ENCODE peak calls at places on chromosomes 12 and 14, in five cellular contexts. One of them, this sample, is unnamed. For H3K4me1, the result is how much of the 10 kb centered on the place peaks cover.

GRCh38 chr12:13205809-13206559 is 9.5 kb downstream of the EMP1 start:
- DNase-seq in kidney: no peak
- DNase-seq in hepatocyte: no peak
- DNase-seq in mammary epithelial cell: peak
- DNase-seq in lower lobe of right lung: no peak
- DNase-seq in this sample: peak

GRCh38 chr12:129873458-129873857 is 30.4 kb downstream of the TMEM132D start:
- DNase-seq in mammary epithelial cell: no peak
- DNase-seq in hepatocyte: no peak
- DNase-seq in lower lobe of right lung: no peak
- DNase-seq in kidney: no peak
- DNase-seq in this sample: no peak

GRCh38 chr14:28020112-28020511 is 746.5 kb upstream of the FOXG1 start:
- DNase-seq in lower lobe of right lung: no peak
- DNase-seq in kidney: no peak
- DNase-seq in mammary epithelial cell: no peak
- DNase-seq in hepatocyte: no peak
- DNase-seq in this sample: no peak

GRCh38 chr12:71725011-71725410 is 29.7 kb upstream of the RAB21 start:
- DNase-seq in hepatocyte: no peak
- DNase-seq in kidney: no peak
- DNase-seq in lower lobe of right lung: no peak
- DNase-seq in mammary epithelial cell: no peak
- DNase-seq in this sample: no peak

GRCh38 chr14:26444745-26445144 is 153.1 kb downstream of the NOVA1 start:
- DNase-seq in mammary epithelial cell: no peak
- DNase-seq in lower lobe of right lung: no peak
- DNase-seq in hepatocyte: peak
- DNase-seq in kidney: no peak
- DNase-seq in this sample: no peak

GRCh38 chr14:94680498-94681288 is 68.5 kb downstream of the SERPINA3 start:
- DNase-seq in lower lobe of right lung: no peak
- DNase-seq in mammary epithelial cell: no peak
- DNase-seq in kidney: no peak
- DNase-seq in hepatocyte: no peak
- DNase-seq in this sample: no peak

GRCh38 chr12:131132118-131132892 is 178.6 kb downstream of the ADGRD1 start:
- DNase-seq in mammary epithelial cell: no peak
- DNase-seq in kidney: peak
- DNase-seq in hepatocyte: peak
- DNase-seq in lower lobe of right lung: peak
- DNase-seq in this sample: no peak

GRCh38 chr14:91315844-91316267 is 71.4 kb upstream of the GPR68 start:
- DNase-seq in kidney: no peak
- DNase-seq in mammary epithelial cell: no peak
- DNase-seq in lower lobe of right lung: no peak
- DNase-seq in hepatocyte: no peak
- DNase-seq in this sample: no peak

GRCh38 chr12:22069851-22070250 is 23.8 kb downstream of the CMAS start:
- DNase-seq in lower lobe of right lung: no peak
- DNase-seq in kidney: no peak
- DNase-seq in hepatocyte: no peak
- DNase-seq in mammary epithelial cell: no peak
- DNase-seq in this sample: no peak

GRCh38 chr12:75208851-75209781 is 523 bp downstream of the KCNC2 start:
- DNase-seq in kidney: peak
- DNase-seq in lower lobe of right lung: no peak
- DNase-seq in hepatocyte: peak
- DNase-seq in mammary epithelial cell: peak
- DNase-seq in this sample: no peak

GRCh38 chr14:96582995-96583394 is 80.8 kb downstream of the PAPOLA start:
- DNase-seq in kidney: no peak
- DNase-seq in hepatocyte: no peak
- DNase-seq in mammary epithelial cell: no peak
- DNase-seq in lower lobe of right lung: no peak
- DNase-seq in this sample: no peak

GRCh38 chr12:84727964-84728363 is 184.6 kb downstream of the SLC6A15 start:
- DNase-seq in kidney: no peak
- DNase-seq in lower lobe of right lung: no peak
- DNase-seq in mammary epithelial cell: peak
- DNase-seq in hepatocyte: peak
- DNase-seq in this sample: peak

GRCh38 chr12:123041811-123042655 is 61.6 kb downstream of the ARL6IP4 start:
- DNase-seq in mammary epithelial cell: no peak
- DNase-seq in kidney: peak
- DNase-seq in lower lobe of right lung: no peak
- DNase-seq in hepatocyte: peak
- DNase-seq in this sample: no peak

GRCh38 chr14:69320581-69321365 is 60.8 kb downstream of the GALNT16 start:
- DNase-seq in kidney: peak
- DNase-seq in mammary epithelial cell: no peak
- DNase-seq in hepatocyte: no peak
- DNase-seq in lower lobe of right lung: no peak
- DNase-seq in this sample: no peak

GRCh38 chr14:90523961-90524875 is 127.4 kb downstream of the CALM1 start:
- DNase-seq in kidney: peak
- DNase-seq in lower lobe of right lung: peak
- DNase-seq in mammary epithelial cell: no peak
- DNase-seq in hepatocyte: no peak
- DNase-seq in this sample: no peak

GRCh38 chr12:65699251-65699650 is 125.0 kb upstream of the HMGA2 start:
- DNase-seq in kidney: no peak
- DNase-seq in mammary epithelial cell: peak
- DNase-seq in hepatocyte: peak
- DNase-seq in lower lobe of right lung: no peak
- DNase-seq in this sample: no peak

GRCh38 chr12:25625146-25625545 is 72.1 kb upstream of the LMNTD1 start:
- DNase-seq in lower lobe of right lung: no peak
- DNase-seq in mammary epithelial cell: no peak
- DNase-seq in hepatocyte: no peak
- DNase-seq in kidney: no peak
- DNase-seq in this sample: no peak

GRCh38 chr12:65427646-65428045 is 149.2 kb downstream of the MSRB3 start:
- DNase-seq in hepatocyte: no peak
- DNase-seq in lower lobe of right lung: no peak
- DNase-seq in mammary epithelial cell: no peak
- DNase-seq in kidney: no peak
- DNase-seq in this sample: no peak

GRCh38 chr12:13573698-13574321 is 377.3 kb downstream of the EMP1 start:
- DNase-seq in mammary epithelial cell: peak
- DNase-seq in hepatocyte: peak
- DNase-seq in lower lobe of right lung: no peak
- DNase-seq in kidney: no peak
- DNase-seq in this sample: peak

GRCh38 chr14:99549684-99550083 is 54.3 kb downstream of the CCDC85C start:
- DNase-seq in hepatocyte: no peak
- DNase-seq in kidney: no peak
- DNase-seq in lower lobe of right lung: no peak
- DNase-seq in mammary epithelial cell: no peak
- DNase-seq in this sample: no peak

GRCh38 chr14:103501921-103502669 is 20.5 kb downstream of the CKB start:
- DNase-seq in lower lobe of right lung: no peak
- DNase-seq in kidney: no peak
- DNase-seq in hepatocyte: no peak
- DNase-seq in mammary epithelial cell: peak
- DNase-seq in this sample: no peak

GRCh38 chr12:124687695-124688301 is 120.4 kb upstream of the NCOR2 start:
- DNase-seq in hepatocyte: no peak
- DNase-seq in lower lobe of right lung: no peak
- DNase-seq in kidney: peak
- DNase-seq in mammary epithelial cell: no peak
- DNase-seq in this sample: no peak

GRCh38 chr12:64713372-64713771 is 45.8 kb downstream of the GNS start:
- DNase-seq in kidney: no peak
- DNase-seq in lower lobe of right lung: no peak
- DNase-seq in hepatocyte: no peak
- DNase-seq in mammary epithelial cell: no peak
- DNase-seq in this sample: no peak

GRCh38 chr12:132660047-132660446 is 27.1 kb downstream of the POLE start:
- DNase-seq in kidney: no peak
- DNase-seq in hepatocyte: no peak
- DNase-seq in lower lobe of right lung: no peak
- DNase-seq in mammary epithelial cell: no peak
- DNase-seq in this sample: no peak

GRCh38 chr14:33567736-33568124 is 383.1 kb downstream of the EGLN3 start:
- DNase-seq in hepatocyte: no peak
- DNase-seq in kidney: no peak
- DNase-seq in mammary epithelial cell: no peak
- DNase-seq in lower lobe of right lung: no peak
- DNase-seq in this sample: no peak

GRCh38 chr14:56686416-56686815 is 106.8 kb downstream of the TMEM260 start:
- DNase-seq in kidney: peak
- DNase-seq in mammary epithelial cell: peak
- DNase-seq in hepatocyte: no peak
- DNase-seq in lower lobe of right lung: no peak
- DNase-seq in this sample: peak

GRCh38 chr14:62947291-62947690 is 98.0 kb downstream of the KCNH5 start:
- DNase-seq in lower lobe of right lung: no peak
- DNase-seq in hepatocyte: no peak
- DNase-seq in kidney: no peak
- DNase-seq in mammary epithelial cell: peak
- DNase-seq in this sample: peak

GRCh38 chr12:60168441-60168840 is 572.6 kb downstream of the SLC16A7 start:
- DNase-seq in hepatocyte: peak
- DNase-seq in mammary epithelial cell: no peak
- DNase-seq in kidney: no peak
- DNase-seq in lower lobe of right lung: no peak
- DNase-seq in this sample: no peak

GRCh38 chr14:102252834-102253801 is 51.8 kb downstream of the MOK start:
- DNase-seq in kidney: no peak
- DNase-seq in mammary epithelial cell: no peak
- DNase-seq in hepatocyte: no peak
- DNase-seq in lower lobe of right lung: no peak
- DNase-seq in this sample: no peak
- TF ChIP-seq CTCF in kidney: no peak
- TF ChIP-seq CTCF in mammary epithelial cell: no peak
- TF ChIP-seq CTCF in hepatocyte: no peak
- TF ChIP-seq CTCF in lower lobe of right lung: no peak
- TF ChIP-seq CTCF in this sample: no peak

DNA sequence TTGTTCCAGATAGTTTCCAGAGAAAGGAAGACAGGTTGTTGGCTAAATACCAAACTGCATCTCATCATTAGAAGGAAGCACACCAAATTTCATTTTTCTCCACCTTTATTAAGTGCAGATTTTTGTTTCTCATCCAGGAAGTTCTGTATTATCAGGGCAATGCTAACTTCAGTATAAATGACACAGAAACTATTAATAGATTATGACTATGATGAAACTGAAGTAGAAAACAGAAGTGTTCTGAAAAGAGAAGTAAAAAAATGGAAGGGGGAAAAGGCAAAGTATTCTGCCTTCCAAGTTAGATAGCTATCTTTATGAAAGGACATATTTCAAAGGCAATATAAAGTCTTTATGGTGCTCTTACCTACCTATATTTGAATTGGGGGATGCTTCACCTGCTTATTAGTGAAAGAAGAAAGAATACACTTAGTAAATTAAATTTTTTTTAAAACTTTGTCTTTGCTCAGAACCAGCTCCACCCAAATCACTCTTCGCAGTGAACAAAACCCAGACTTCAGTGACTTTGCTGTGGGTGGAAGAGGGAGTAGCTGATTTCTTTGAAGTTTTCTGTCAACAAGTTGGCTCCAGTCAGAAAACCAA is 223.9 kb downstream of the PTPRO start:
- DNase-seq in kidney: no peak
- DNase-seq in mammary epithelial cell: no peak
- DNase-seq in hepatocyte: no peak
- DNase-seq in lower lobe of right lung: no peak
- DNase-seq in this sample: no peak
- H3K27ac ChIP-seq in kidney: no peak
- H3K27ac ChIP-seq in mammary epithelial cell: no peak
- H3K27ac ChIP-seq in hepatocyte: no peak
- H3K27ac ChIP-seq in lower lobe of right lung: peak
- H3K27ac ChIP-seq in this sample: no peak

GRCh38 chr12:46450279-46450748 is 77.7 kb upstream of the SLC38A2 start:
- DNase-seq in hepatocyte: no peak
- DNase-seq in kidney: peak
- DNase-seq in mammary epithelial cell: peak
- DNase-seq in lower lobe of right lung: peak
- DNase-seq in this sample: no peak

GRCh38 chr12:46449161-46449715 is 76.7 kb upstream of the SLC38A2 start:
- DNase-seq in lower lobe of right lung: no peak
- DNase-seq in hepatocyte: no peak
- DNase-seq in kidney: no peak
- DNase-seq in mammary epithelial cell: no peak
- DNase-seq in this sample: no peak

GRCh38 chr12:46451276-46452021 is 78.9 kb upstream of the SLC38A2 start:
- DNase-seq in mammary epithelial cell: no peak
- DNase-seq in lower lobe of right lung: no peak
- DNase-seq in kidney: no peak
- DNase-seq in hepatocyte: no peak
- DNase-seq in this sample: no peak

GRCh38 chr12:46452061-46452615 is 79.6 kb upstream of the SLC38A2 start:
- DNase-seq in kidney: no peak
- DNase-seq in hepatocyte: no peak
- DNase-seq in mammary epithelial cell: peak
- DNase-seq in lower lobe of right lung: no peak
- DNase-seq in this sample: peak

DNA sequence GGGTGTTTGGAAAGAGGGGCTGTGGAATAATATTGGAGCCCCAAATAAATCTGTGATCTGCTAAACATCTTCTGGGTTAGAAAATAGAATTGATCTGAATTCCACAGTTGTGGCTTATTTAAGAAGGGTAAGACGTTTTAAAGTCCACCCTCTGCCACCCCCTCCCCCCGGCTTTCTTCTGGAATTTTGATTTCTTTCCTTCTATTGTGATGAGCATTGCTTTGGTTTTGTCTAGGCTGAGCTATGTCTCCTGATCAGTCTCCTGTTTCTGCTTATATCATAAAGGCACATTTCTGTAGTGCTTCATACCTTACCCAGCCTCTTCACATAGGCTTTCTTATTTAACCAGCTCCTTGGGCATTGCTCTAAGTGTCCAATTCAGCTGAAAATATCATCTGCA is 77.3 kb upstream of the SLC38A2 start:
- DNase-seq in kidney: no peak
- DNase-seq in hepatocyte: no peak
- DNase-seq in mammary epithelial cell: no peak
- DNase-seq in lower lobe of right lung: no peak
- DNase-seq in this sample: no peak
- H3K4me1 ChIP-seq in kidney: under half
- H3K4me1 ChIP-seq in hepatocyte: under half
- H3K4me1 ChIP-seq in mammary epithelial cell: half or more
- H3K4me1 ChIP-seq in lower lobe of right lung: under half
- H3K4me1 ChIP-seq in this sample: half or more

DNA sequence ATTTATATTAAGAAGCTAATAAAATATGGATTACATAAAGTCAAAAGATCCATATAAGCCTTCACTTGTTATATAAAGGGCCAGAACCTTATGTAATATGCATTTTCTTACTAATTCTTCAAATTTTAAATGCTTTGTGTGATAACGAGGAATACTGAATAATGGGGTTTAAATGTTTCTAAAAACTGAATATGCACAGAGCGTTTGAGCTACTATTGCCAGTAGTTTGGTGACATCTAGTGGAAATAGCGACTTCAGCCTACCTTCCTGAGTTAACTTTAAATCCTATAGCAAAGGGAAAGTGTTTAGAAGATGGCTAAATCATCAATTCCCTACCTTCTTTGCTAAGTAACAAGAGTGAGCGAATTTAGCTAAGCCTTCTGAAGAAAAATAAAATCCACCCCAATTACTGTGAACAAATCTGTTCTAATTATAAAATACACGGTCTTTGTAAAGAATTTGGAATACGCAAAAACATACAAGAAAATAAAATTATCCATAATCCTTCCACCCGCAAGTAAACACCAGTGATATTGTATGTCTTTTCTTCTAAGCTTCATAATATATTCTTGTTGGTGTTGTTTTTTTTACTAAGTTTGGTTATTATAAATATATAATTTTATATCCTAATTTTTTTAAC is 115.5 kb upstream of the G2E3 start:
- DNase-seq in lower lobe of right lung: no peak
- DNase-seq in kidney: no peak
- DNase-seq in mammary epithelial cell: peak
- DNase-seq in hepatocyte: peak
- DNase-seq in this sample: peak
- TF ChIP-seq CTCF in lower lobe of right lung: no peak
- TF ChIP-seq CTCF in kidney: peak
- TF ChIP-seq CTCF in mammary epithelial cell: peak
- TF ChIP-seq CTCF in hepatocyte: peak
- TF ChIP-seq CTCF in this sample: peak